ENCODE peak calls at places on chromosomes 13 and 19, in nine cellular contexts. Z is iPS DF 19.7, W is heart right ventricle, S is mesendoderm, H is fibroblast of lung, Q is EL, V is omental fat pad, R is posterior cingulate gyrus, G is brain microvascular endothelial cell. I is an unnamed sample.

GRCh38 chr13:79225487-79226232 is 180.4 kb downstream of the RBM26 start:
- DNase-seq in Z (no peak), W (no peak), S (peak), H (no peak), Q (peak), V (no peak), R (no peak), G (no peak), I (peak)

GRCh38 chr19:56594446-56594782 is 688 bp upstream of the ZNF71 start:
- DNase-seq in Z (no peak), W (no peak), S (no peak), H (no peak), Q (no peak), V (no peak), R (no peak), G (no peak), I (no peak)

GRCh38 chr19:6417713-6418561 is 6.7 kb downstream of the KHSRP start:
- DNase-seq in Z (no peak), W (no peak), S (peak), H (peak), Q (no peak), V (no peak), R (peak), G (no peak), I (no peak)

GRCh38 chr13:63873936-63874335 is 2458.3 kb upstream of the PCDH20 start:
- DNase-seq in Z (no peak), W (no peak), S (no peak), H (no peak), Q (no peak), V (no peak), R (no peak), G (no peak), I (no peak)

GRCh38 chr13:98215508-98215907 is 38.4 kb upstream of the RNF113B start:
- DNase-seq in Z (no peak), W (no peak), S (no peak), H (no peak), Q (no peak), V (no peak), R (no peak), G (no peak), I (no peak)

GRCh38 chr13:93727301-93728141 is 500.9 kb downstream of the GPC6 start:
- DNase-seq in Z (no peak), W (no peak), S (peak), H (peak), Q (peak), V (no peak), R (no peak), G (peak), I (peak)

GRCh38 chr13:50030315-50030714 is 15.1 kb downstream of the KCNRG start:
- DNase-seq in Z (no peak), W (no peak), S (peak), H (no peak), Q (peak), V (no peak), R (no peak), G (no peak), I (no peak)

GRCh38 chr19:15305582-15306334 is 26.6 kb downstream of the BRD4 start:
- DNase-seq in Z (no peak), W (no peak), S (no peak), H (no peak), Q (no peak), V (no peak), R (no peak), G (no peak), I (no peak)

GRCh38 chr19:34837262-34837661 is 64.2 kb upstream of the ZNF599 start:
- DNase-seq in Z (no peak), W (peak), S (peak), H (no peak), Q (no peak), V (no peak), R (no peak), G (no peak), I (peak)

GRCh38 chr13:100089633-100090032 is 740 bp downstream of the PCCA start:
- DNase-seq in Z (no peak), W (no peak), S (no peak), H (peak), Q (peak), V (no peak), R (no peak), G (no peak), I (peak)

I was measured in M059J.